ENCODE peak calls at places on chromosomes 5 and 9, in ten cellular contexts. A is AG08396; R is Calu3; I is fibroblast of lung; H is Karpas-422; T is LoVo; M is activated naive CD4-positive, alpha-beta T cell; N is anterior cingulate cortex; U is activated CD4-positive, CD25-positive, alpha-beta regulatory T cell; D is astrocyte. J is an unnamed sample.

GRCh38 chr5:89327621-89328020 is 444.6 kb upstream of the MEF2C start:
- DNase-seq in A (no peak), R (no peak), I (no peak), H (no peak), T (no peak), M (no peak), N (no peak), U (no peak), D (no peak), J (no peak)

GRCh38 chr5:93277001-93277400 is 304.0 kb downstream of the NR2F1-AS1 start:
- DNase-seq in A (no peak), R (no peak), I (peak), H (no peak), T (no peak), M (no peak), N (no peak), U (no peak), D (peak), J (no peak)

GRCh38 chr5:172321593-172321992 is 38.0 kb upstream of the UBTD2 start:
- DNase-seq in A (no peak), R (no peak), I (no peak), H (no peak), T (no peak), M (no peak), N (no peak), U (no peak), D (no peak), J (no peak)

GRCh38 chr9:123640792-123641222 is 284.8 kb downstream of the CRB2 start:
- DNase-seq in A (no peak), R (no peak), I (no peak), H (no peak), T (no peak), M (no peak), N (no peak), U (no peak), D (no peak), J (no peak)

GRCh38 chr5:147519380-147519779 is 9.5 kb upstream of the DPYSL3 start:
- DNase-seq in A (no peak), R (no peak), I (peak), H (no peak), T (no peak), M (no peak), N (no peak), U (no peak), D (no peak), J (no peak)

GRCh38 chr9:591292-591691 is 250.2 kb upstream of the DMRT1 start:
- DNase-seq in A (no peak), R (no peak), I (peak), H (no peak), T (peak), M (no peak), N (no peak), U (no peak), D (no peak), J (no peak)

GRCh38 chr5:132500931-132501628 is 10.5 kb upstream of the IRF1 start:
- DNase-seq in A (peak), R (peak), I (peak), H (peak), T (peak), M (peak), N (no peak), U (peak), D (peak), J (peak)

GRCh38 chr5:140554454-140554853 is 2.8 kb downstream of the SRA1 start:
- DNase-seq in A (peak), R (no peak), I (peak), H (no peak), T (no peak), M (no peak), N (no peak), U (no peak), D (peak), J (no peak)

GRCh38 chr5:96855041-96855872 is 21.0 kb upstream of the ERAP2 start:
- DNase-seq in A (peak), R (no peak), I (peak), H (no peak), T (peak), M (no peak), N (no peak), U (no peak), D (peak), J (no peak)

GRCh38 chr5:17216974-17217325 is 481 bp upstream of the BASP1 start:
- DNase-seq in A (peak), R (no peak), I (peak), H (no peak), T (no peak), M (no peak), N (no peak), U (no peak), D (peak), J (no peak)

GRCh38 chr9:19102181-19102630 is 498 bp downstream of the HAUS6 start:
- DNase-seq in A (peak), R (peak), I (no peak), H (peak), T (no peak), M (peak), N (no peak), U (no peak), D (no peak), J (peak)

GRCh38 chr9:110115868-110116542 is 92.0 kb downstream of the C9orf152 start:
- DNase-seq in A (peak), R (no peak), I (peak), H (no peak), T (no peak), M (no peak), N (no peak), U (no peak), D (peak), J (no peak)

GRCh38 chr9:122232907-122233306 is 4.2 kb upstream of the LHX6 start:
- DNase-seq in A (no peak), R (no peak), I (no peak), H (no peak), T (no peak), M (no peak), N (no peak), U (no peak), D (no peak), J (no peak)

GRCh38 chr5:159179556-159180305 is 29.6 kb downstream of the RNF145 start:
- DNase-seq in A (no peak), R (no peak), I (no peak), H (no peak), T (peak), M (no peak), N (no peak), U (no peak), D (no peak), J (no peak)

GRCh38 chr9:128384801-128385492 is 13.8 kb downstream of the URM1 start:
- DNase-seq in A (no peak), R (no peak), I (no peak), H (no peak), T (no peak), M (no peak), N (no peak), U (no peak), D (no peak), J (no peak)

GRCh38 chr9:19136129-19136528 is 8.8 kb upstream of the PLIN2 start:
- DNase-seq in A (no peak), R (no peak), I (no peak), H (no peak), T (no peak), M (no peak), N (no peak), U (no peak), D (no peak), J (no peak)

GRCh38 chr5:83255268-83255667 is 177.9 kb downstream of the XRCC4 start:
- DNase-seq in A (peak), R (no peak), I (peak), H (no peak), T (no peak), M (no peak), N (no peak), U (no peak), D (peak), J (no peak)

GRCh38 chr9:105262497-105262896 is 18.0 kb downstream of the SLC44A1 start:
- DNase-seq in A (no peak), R (no peak), I (no peak), H (no peak), T (no peak), M (no peak), N (no peak), U (no peak), D (no peak), J (no peak)

GRCh38 chr5:139847091-139847490 is 51.5 kb downstream of the PSD2 start:
- DNase-seq in A (no peak), R (no peak), I (no peak), H (no peak), T (no peak), M (no peak), N (no peak), U (no peak), D (no peak), J (no peak)

GRCh38 chr5:116532762-116533525 is 41.7 kb downstream of the SEMA6A start:
- DNase-seq in A (no peak), R (no peak), I (peak), H (no peak), T (no peak), M (no peak), N (no peak), U (no peak), D (no peak), J (no peak)

GRCh38 chr5:15901151-15901550 is 278.4 kb downstream of the MARCHF11 start:
- DNase-seq in A (no peak), R (no peak), I (no peak), H (no peak), T (no peak), M (no peak), N (no peak), U (no peak), D (no peak), J (no peak)

GRCh38 chr5:98482321-98483111 is 290.9 kb upstream of the RGMB start:
- DNase-seq in A (no peak), R (no peak), I (no peak), H (no peak), T (no peak), M (no peak), N (no peak), U (no peak), D (no peak), J (no peak)

GRCh38 chr5:129664336-129664937 is 83.5 kb upstream of the MINAR2 start:
- DNase-seq in A (peak), R (peak), I (peak), H (peak), T (peak), M (no peak), N (no peak), U (peak), D (peak), J (no peak)

GRCh38 chr9:92654481-92655301 is 15.2 kb downstream of the IPPK start:
- DNase-seq in A (no peak), R (no peak), I (no peak), H (no peak), T (no peak), M (no peak), N (no peak), U (no peak), D (no peak), J (no peak)

GRCh38 chr9:4238522-4238921 is 61.3 kb downstream of the GLIS3 start:
- DNase-seq in A (no peak), R (no peak), I (peak), H (no peak), T (no peak), M (no peak), N (no peak), U (no peak), D (peak), J (no peak)

GRCh38 chr9:125794708-125795107 is 47.5 kb downstream of the PBX3 start:
- DNase-seq in A (no peak), R (no peak), I (no peak), H (no peak), T (no peak), M (no peak), N (no peak), U (no peak), D (no peak), J (no peak)

GRCh38 chr5:143213231-143213850 is 190.1 kb downstream of the NR3C1 start:
- DNase-seq in A (peak), R (no peak), I (peak), H (no peak), T (no peak), M (no peak), N (no peak), U (no peak), D (peak), J (no peak)